ENCODE peak calls at places on chromosomes 12 and 14, in seven cellular contexts. N is CD4-positive, alpha-beta T cell; O is K562; Y is choroid plexus epithelial cell; E is CD8-positive, alpha-beta T cell; I is astrocyte of the spinal cord; J is GM20000. R is an unnamed sample.

GRCh38 chr12:6115389-6115788 is 9.1 kb downstream of the VWF start:
- DNase-seq in O (no peak), I (peak), N (no peak), J (no peak), Y (no peak), E (no peak), R (no peak)

GRCh38 chr12:43540474-43540873 is 11.5 kb downstream of the ADAMTS20 start:
- DNase-seq in O (no peak), J (no peak), E (no peak), I (no peak), N (no peak), Y (no peak), R (no peak)

GRCh38 chr14:20219033-20219432 is 4.5 kb upstream of the OR11H6 start:
- DNase-seq in Y (no peak), O (no peak), E (no peak), N (no peak), J (no peak), I (no peak), R (no peak)

GRCh38 chr12:69415471-69416275 is 54.5 kb upstream of the FRS2 start:
- DNase-seq in I (peak), Y (peak), J (peak), E (no peak), N (no peak), O (no peak), R (peak)

GRCh38 chr12:88519802-88520435 is 60.4 kb downstream of the KITLG start:
- DNase-seq in E (no peak), J (no peak), O (no peak), N (no peak), I (peak), Y (no peak), R (no peak)

GRCh38 chr12:3743803-3744202 is 9.1 kb downstream of the CRACR2A start:
- DNase-seq in E (no peak), N (no peak), I (peak), Y (peak), J (peak), O (no peak), R (no peak)

GRCh38 chr12:109443794-109444193 is 33.3 kb downstream of the KCTD10 start:
- DNase-seq in O (no peak), J (no peak), N (no peak), I (no peak), Y (no peak), E (no peak), R (no peak)

GRCh38 chr12:25065035-25065434 is 116.1 kb upstream of the BCAT1 start:
- DNase-seq in N (no peak), Y (no peak), I (no peak), E (no peak), J (no peak), O (no peak), R (no peak)

GRCh38 chr12:96094201-96094600 is 58.8 kb upstream of the LTA4H start:
- DNase-seq in O (no peak), N (no peak), Y (peak), E (no peak), I (peak), J (no peak), R (no peak)

GRCh38 chr12:122437656-122438121 is 15.2 kb upstream of the CLIP1 start:
- DNase-seq in E (no peak), Y (peak), O (no peak), I (peak), J (no peak), N (no peak), R (no peak)

GRCh38 chr14:42475289-42475688 is 868.6 kb downstream of the LRFN5 start:
- DNase-seq in O (no peak), I (no peak), J (no peak), N (no peak), Y (no peak), E (no peak), R (no peak)

GRCh38 chr14:91170504-91171121 is 56.7 kb downstream of the DGLUCY start:
- DNase-seq in O (no peak), J (no peak), E (no peak), Y (no peak), I (peak), N (no peak), R (no peak)

GRCh38 chr12:79725987-79726386 is 35.2 kb upstream of the PAWR start:
- DNase-seq in E (no peak), O (no peak), I (peak), N (no peak), Y (peak), J (no peak), R (no peak)

GRCh38 chr12:16417058-16417457 is 69.6 kb downstream of the MGST1 start:
- DNase-seq in O (no peak), N (no peak), Y (no peak), J (no peak), I (no peak), E (no peak), R (no peak)
- TF ChIP-seq CTCF in O (no peak), N (no peak), Y (peak), J (no peak), I (no peak), E (no peak), R (peak)

GRCh38 chr12:52690351-52691075 is 10.3 kb upstream of the KRT1 start:
- DNase-seq in N (no peak), J (no peak), I (no peak), Y (no peak), E (no peak), O (no peak), R (no peak)

GRCh38 chr12:52691765-52692150 is 11.6 kb upstream of the KRT1 start:
- DNase-seq in Y (no peak), J (no peak), N (no peak), I (no peak), O (no peak), E (no peak), R (no peak)

GRCh38 chr12:52691076-52691764 is 11.0 kb upstream of the KRT1 start:
- DNase-seq in I (no peak), Y (no peak), J (no peak), N (peak), O (peak), E (peak), R (peak)

GRCh38 chr12:52693261-52693660 is 10.1 kb downstream of the KRT77 start:
- DNase-seq in Y (no peak), J (no peak), I (no peak), N (no peak), E (no peak), O (no peak), R (no peak)

DNA sequence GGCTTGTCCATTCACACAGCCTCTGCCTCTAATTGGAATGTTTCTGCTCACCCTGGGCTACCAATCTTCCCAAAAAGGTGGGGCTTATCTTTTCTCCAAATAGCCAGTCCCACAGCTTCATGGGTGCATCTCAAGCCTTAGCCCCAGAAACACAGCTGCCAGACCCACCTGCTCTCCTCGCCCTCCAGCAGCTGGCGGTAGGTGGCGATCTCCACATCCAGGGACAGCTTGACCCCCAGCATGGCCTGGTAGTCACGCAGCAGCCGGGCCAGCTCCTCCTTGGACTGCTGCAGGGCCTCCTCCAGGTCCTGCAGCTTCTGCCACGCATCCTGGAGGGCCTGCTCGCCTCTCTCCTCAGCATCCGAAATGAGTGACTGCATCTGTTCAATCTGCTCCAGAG is 11.1 kb downstream of the KRT77 start:
- DNase-seq in O (peak), I (no peak), E (no peak), J (no peak), N (no peak), Y (no peak), R (no peak)
- TF ChIP-seq CTCF in O (peak), I (peak), E (no peak), J (no peak), N (no peak), Y (peak), R (no peak)

DNA sequence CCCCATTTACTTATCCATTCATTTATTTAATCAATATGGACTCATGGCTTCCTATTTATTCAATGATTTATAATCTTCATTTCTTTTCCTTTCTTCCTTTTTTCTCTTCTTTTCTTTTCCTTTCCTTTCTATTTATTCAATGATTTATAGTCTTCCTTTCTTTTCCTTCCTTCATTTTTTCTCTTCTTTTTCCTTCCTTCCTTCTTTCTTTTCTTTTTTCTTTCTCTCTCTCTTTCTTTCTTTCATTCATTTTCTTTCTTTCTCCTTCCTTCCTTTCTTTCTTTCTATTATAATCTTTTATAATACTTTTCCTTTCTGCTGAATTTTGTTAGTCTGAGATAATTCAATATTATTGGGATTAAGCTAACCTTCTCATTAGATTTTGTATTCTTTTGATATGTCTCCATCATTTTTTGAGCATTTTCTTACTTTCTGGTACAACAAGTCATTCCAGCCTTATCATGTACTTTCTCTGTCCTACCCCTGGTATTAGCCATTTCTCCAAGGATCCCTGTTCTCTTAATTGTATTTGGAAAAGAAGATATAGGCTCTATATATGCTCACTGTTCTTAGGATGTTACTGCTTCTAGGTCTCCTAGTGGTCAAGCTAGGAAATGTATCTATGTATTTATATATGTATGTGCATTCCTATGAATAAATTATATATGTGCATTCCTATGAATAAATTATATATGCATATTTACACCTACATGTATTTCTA is 12.1 kb downstream of the LACRT start:
- DNase-seq in I (no peak), E (no peak), Y (peak), J (no peak), O (no peak), N (no peak), R (no peak)
- TF ChIP-seq CTCF in I (peak), E (no peak), Y (peak), J (no peak), O (peak), N (peak), R (peak)

GRCh38 chr12:124509300-124509675 is 58.1 kb downstream of the NCOR2 start:
- DNase-seq in Y (peak), N (no peak), I (no peak), O (no peak), E (no peak), J (no peak), R (no peak)

GRCh38 chr12:124506832-124507153 is 60.6 kb downstream of the NCOR2 start:
- DNase-seq in E (no peak), Y (no peak), N (no peak), I (no peak), J (no peak), O (no peak), R (no peak)

GRCh38 chr12:124509676-124510300 is 57.6 kb downstream of the NCOR2 start:
- DNase-seq in I (peak), J (no peak), Y (peak), O (peak), E (no peak), N (no peak), R (no peak)

GRCh38 chr12:124507188-124508109 is 60.0 kb downstream of the NCOR2 start:
- DNase-seq in Y (peak), J (no peak), O (no peak), N (no peak), E (no peak), I (peak), R (no peak)

GRCh38 chr12:124508323-124509096 is 58.9 kb downstream of the NCOR2 start:
- DNase-seq in I (no peak), J (peak), E (no peak), O (no peak), N (no peak), Y (peak), R (no peak)
- TF ChIP-seq CTCF in I (peak), J (peak), E (no peak), O (peak), N (no peak), Y (no peak), R (no peak)

DNA sequence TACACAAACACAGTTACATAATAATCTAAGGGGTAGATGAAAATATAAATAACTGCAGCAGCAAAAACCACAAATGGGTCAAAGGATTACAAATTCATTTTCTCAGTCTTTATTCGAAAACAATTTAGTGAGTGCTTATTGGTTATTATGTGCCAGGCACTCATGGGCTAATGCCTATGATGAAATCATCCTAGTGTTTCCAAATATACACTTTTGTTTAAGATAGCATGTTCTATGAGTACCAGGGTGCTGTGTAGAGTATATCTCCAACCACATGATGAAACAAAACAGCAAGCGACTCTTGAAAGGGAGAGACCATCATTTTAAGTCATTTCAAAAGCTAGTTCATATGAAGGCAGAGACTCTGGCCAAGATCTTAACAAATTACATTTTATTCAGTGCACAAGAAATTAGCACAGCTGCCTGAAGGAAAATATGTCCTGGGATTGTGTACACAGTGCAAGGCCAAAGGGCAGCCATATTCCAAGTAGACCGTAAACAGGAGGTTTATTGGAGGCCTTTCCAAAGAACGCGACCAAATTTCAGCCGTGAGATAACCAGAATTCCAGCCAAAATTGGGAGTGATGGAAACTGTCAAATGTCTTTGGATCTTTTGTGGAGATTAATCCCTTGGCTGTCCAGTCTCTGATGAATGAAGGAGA is 204.2 kb downstream of the EFCAB11 start:
- DNase-seq in O (no peak), N (no peak), Y (peak), I (no peak), E (no peak), J (no peak), R (no peak)
- TF ChIP-seq CTCF in O (no peak), N (no peak), Y (no peak), I (no peak), E (no peak), J (no peak), R (no peak)